ENCODE peak calls at places on chromosomes 5 and 9, in seven cellular contexts. I is upper lobe of right lung; E is stimulated activated naive B cell treated with anti-CD40 and anti-IgM and Interleukin-4, amounts not matched to agents 10 μg/mL and 1 μg/mL and 100 μg/mL, for 72 hours; Z is activated naive CD8-positive, alpha-beta T cell treated with anti-CD3 and anti-CD28 coated beads, Interleukin-2, amount 50 U/mL, for 24 hours; K is activated T-cell treated with anti-CD3 and anti-CD28 coated beads, Interleukin-2, amount 50 U/mL, for 4 hours; M is heart right ventricle; H is SK-N-SH treated with all-trans-retinoic acid at 6 μM for 48 hours. A is an unnamed sample.

GRCh38 chr5:148912714-148913398 is 86.4 kb downstream of the ADRB2 start:
- ATAC-seq in H (peak; percentile 92), K (no peak), M (no peak), I (peak; percentile 4), E (no peak), Z (no peak), A (no peak)

GRCh38 chr9:26856413-26857032 is 36.1 kb downstream of the CAAP1 start:
- ATAC-seq in E (peak; percentile 50), M (no peak), K (no peak), I (peak; percentile 40), H (peak; percentile 36), Z (no peak), A (no peak)

GRCh38 chr9:35686222-35687203 is 3.2 kb downstream of the TPM2 start:
- ATAC-seq in Z (no peak), E (no peak), M (no peak), I (peak; percentile 7), H (no peak), K (no peak), A (no peak)

GRCh38 chr5:124289641-124290201 is 456.7 kb downstream of the ZNF608 start:
- ATAC-seq in I (peak; percentile 10), E (no peak), H (no peak), K (no peak), M (no peak), Z (no peak), A (no peak)

GRCh38 chr5:157479612-157480510 is 19.8 kb downstream of the NIPAL4 start:
- ATAC-seq in Z (no peak), H (no peak), K (no peak), M (no peak), I (no peak), E (no peak), A (no peak)

GRCh38 chr5:119678351-119679028 is 49.1 kb downstream of the FAM170A start:
- ATAC-seq in I (no peak), M (no peak), K (no peak), E (no peak), Z (no peak), H (no peak), A (no peak)

GRCh38 chr5:3323144-3323543 is 272.5 kb upstream of the IRX1 start:
- ATAC-seq in K (no peak), Z (no peak), E (no peak), I (no peak), H (no peak), M (no peak), A (no peak)

GRCh38 chr5:112689510-112689909 is 48.2 kb upstream of the APC start:
- ATAC-seq in K (no peak), H (peak; percentile 35), M (no peak), Z (no peak), I (no peak), E (no peak), A (no peak)

GRCh38 chr5:40288791-40289475 is 390.8 kb upstream of the PTGER4 start:
- ATAC-seq in I (no peak), E (no peak), Z (no peak), M (no peak), K (no peak), H (no peak), A (no peak)

GRCh38 chr5:148469446-148470062 is 85.8 kb downstream of the FBXO38 start:
- ATAC-seq in H (peak; percentile 69), E (no peak), K (no peak), M (peak; percentile 19), Z (no peak), I (peak; percentile 60), A (peak; percentile 64)

A was measured in gastroesophageal sphincter.